ENCODE peak calls at places on chromosomes 16 and 17, in ten cellular contexts. E is breast epithelium; T is astrocyte of the spinal cord; V is effector memory CD4-positive, alpha-beta T cell; C is AG04449; J is lung; Y is skeletal muscle cell; P is A549; L is psoas muscle; I is uterus. Q is an unnamed sample.

GRCh38 chr17:41360291-41360995 is 9.2 kb downstream of the KRT33B start:
- DNase-seq in V (no peak), C (no peak), P (no peak), E (no peak), T (peak; percentile 17), L (no peak), I (no peak), Y (no peak), J (no peak), Q (no peak)

GRCh38 chr16:12531937-12532336 is 271.8 kb downstream of the CPPED1 start:
- DNase-seq in T (no peak), Y (no peak), L (peak; percentile 2), E (no peak), P (no peak), J (no peak), C (no peak), V (no peak), I (no peak), Q (no peak)

GRCh38 chr17:17822189-17822978 is 14.4 kb downstream of the SREBF1 start:
- DNase-seq in P (no peak), I (peak; percentile 60), V (no peak), L (peak; percentile 92), E (peak; percentile 69), C (no peak), J (peak; percentile 65), Y (no peak), T (peak; percentile 91), Q (peak; percentile 93)

GRCh38 chr16:69126221-69126620 is 6.2 kb downstream of the CHTF8 start:
- DNase-seq in I (no peak), E (no peak), V (no peak), Y (no peak), C (no peak), P (no peak), T (no peak), L (no peak), J (no peak), Q (no peak)

GRCh38 chr16:19746561-19746960 is 28.5 kb downstream of the IQCK start:
- DNase-seq in P (no peak), I (no peak), L (no peak), J (no peak), T (no peak), Y (no peak), V (no peak), C (no peak), E (no peak), Q (no peak)

GRCh38 chr17:77229786-77230435 is 89.1 kb downstream of the SEC14L1 start:
- DNase-seq in T (no peak), C (no peak), P (no peak), E (no peak), L (no peak), Y (no peak), V (no peak), J (no peak), I (no peak), Q (no peak)

GRCh38 chr17:42027961-42028790 is 8.3 kb downstream of the NKIRAS2 start:
- DNase-seq in T (no peak), I (no peak), P (peak; percentile 70), V (no peak), L (no peak), C (no peak), Y (no peak), E (no peak), J (no peak), Q (no peak)

GRCh38 chr17:43722921-43723665 is 35.5 kb downstream of the SOST start:
- DNase-seq in P (no peak), Y (no peak), T (no peak), E (no peak), I (no peak), V (no peak), L (no peak), J (no peak), C (no peak), Q (no peak)

GRCh38 chr17:50867856-50868438 is 1.8 kb upstream of the TOB1 start:
- DNase-seq in V (no peak), P (no peak), I (no peak), J (no peak), T (no peak), C (no peak), L (no peak), Y (no peak), E (no peak), Q (no peak)

GRCh38 chr17:50866950-50867855 is 1.0 kb upstream of the TOB1 start:
- DNase-seq in I (peak; percentile 94), Y (peak; percentile 73), P (peak; percentile 99), V (peak; percentile 81), L (peak; percentile 95), C (peak; percentile 46), T (peak; percentile 95), E (peak; percentile 96), J (peak; percentile 97), Q (peak; percentile 96)

GRCh38 chr17:50866261-50866949 is at the start of gene TOB1:
- DNase-seq in J (peak; percentile 98), Y (peak; percentile 90), E (peak; percentile 99), L (peak; percentile 99), C (peak; percentile 72), T (peak; percentile 97), I (peak; percentile 97), V (peak; percentile 94), P (peak; percentile 90), Q (peak; percentile 80)

GRCh38 chr17:50865868-50866260 is 290 bp downstream of the TOB1 start:
- DNase-seq in Y (no peak), I (no peak), V (no peak), E (no peak), J (no peak), P (no peak), C (no peak), T (no peak), L (no peak), Q (no peak)

DNA sequence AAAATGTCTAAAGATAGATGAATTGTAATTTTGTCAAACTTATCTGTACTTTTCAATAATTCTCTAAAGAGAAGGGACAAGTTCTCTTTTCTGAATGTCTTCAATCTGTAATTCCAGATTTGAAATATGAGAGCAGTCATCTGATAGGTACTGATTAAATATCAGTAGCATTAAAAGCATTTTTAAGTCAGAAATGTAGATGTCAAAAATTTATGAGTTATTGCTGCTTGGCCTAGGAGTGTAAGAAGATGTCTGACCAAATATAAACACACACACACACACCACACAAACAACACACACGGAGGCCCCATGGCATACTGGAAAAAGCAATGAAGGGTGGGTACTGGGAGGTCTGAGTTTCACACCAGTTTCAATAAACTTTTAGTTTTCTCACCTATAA is 2.4 kb upstream of the TOB1 start:
- DNase-seq in I (no peak), E (no peak), P (no peak), V (no peak), J (no peak), Y (no peak), C (no peak), T (no peak), L (no peak), Q (no peak)
- H3K4me3 ChIP-seq in I (no peak overlapping the region), E (peak overlapping the region; percentile 98), P (peak overlapping the region; percentile 92), V (no peak overlapping the region), J (no peak overlapping the region), Y (no peak overlapping the region), C (no peak overlapping the region), T (no peak overlapping the region), L (peak overlapping the region; percentile 90), Q (peak overlapping the region; percentile 55)

DNA sequence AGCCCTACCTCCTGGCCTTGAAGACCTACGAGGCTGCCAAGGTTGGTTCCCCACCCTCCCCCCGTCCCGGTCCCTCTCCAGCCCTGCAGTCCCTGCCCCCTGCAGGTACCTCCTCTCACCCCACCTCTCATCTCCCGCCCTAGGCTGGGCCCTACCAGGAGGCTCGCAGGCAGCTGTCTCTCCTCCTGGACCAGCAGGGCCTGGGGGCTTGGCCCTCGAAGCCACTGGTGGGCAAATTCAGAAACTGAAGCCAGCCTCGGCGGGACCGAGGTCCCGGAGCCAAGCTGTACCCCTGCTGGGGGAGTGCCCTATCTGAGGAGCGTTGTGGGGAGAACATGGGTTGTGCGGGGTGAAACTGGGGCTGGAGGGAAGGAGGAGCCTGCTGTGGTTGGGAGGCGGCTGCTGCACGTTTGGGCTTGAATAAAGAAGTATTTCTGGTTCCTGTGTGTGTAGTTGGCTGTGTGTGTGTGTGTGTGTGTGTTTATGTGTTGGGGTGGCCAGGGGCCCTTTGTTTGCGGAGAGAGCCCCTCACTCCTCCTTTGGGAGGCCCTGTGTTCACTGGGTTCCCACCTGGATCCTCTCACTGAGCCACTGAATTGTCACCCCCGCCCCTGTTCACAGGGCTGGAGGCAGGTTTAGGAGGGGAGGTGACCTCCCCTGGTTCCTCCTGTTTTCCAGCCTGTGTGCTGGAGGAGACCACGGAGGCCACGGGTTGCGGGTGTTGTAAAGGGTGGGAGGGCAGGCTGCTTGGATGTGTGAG is 6.0 kb downstream of the ADAD2 start:
- DNase-seq in T (no peak), Y (no peak), P (no peak), L (no peak), J (no peak), V (no peak), I (no peak), C (no peak), E (no peak), Q (no peak)
- H3K4me3 ChIP-seq in T (no peak overlapping the region), Y (no peak overlapping the region), P (no peak overlapping the region), L (no peak overlapping the region), J (no peak overlapping the region), V (no peak overlapping the region), I (no peak overlapping the region), C (no peak overlapping the region), E (peak overlapping the region; percentile 50), Q (no peak overlapping the region)

GRCh38 chr16:21650517-21650916 is 1.9 kb downstream of the IGSF6 start:
- DNase-seq in P (no peak), J (no peak), Y (no peak), T (no peak), I (no peak), V (no peak), C (no peak), E (no peak), L (no peak), Q (no peak)

GRCh38 chr16:21653571-21653970 is 1.2 kb upstream of the IGSF6 start:
- DNase-seq in I (no peak), T (no peak), P (no peak), C (no peak), V (no peak), E (no peak), L (no peak), Y (no peak), J (no peak), Q (no peak)

GRCh38 chr16:21654881-21655280 is 2.5 kb upstream of the IGSF6 start:
- DNase-seq in I (no peak), E (no peak), C (no peak), J (no peak), L (no peak), Y (no peak), V (no peak), P (no peak), T (no peak), Q (no peak)

GRCh38 chr16:21649196-21649595 is 3.2 kb downstream of the IGSF6 start:
- DNase-seq in P (no peak), C (no peak), T (no peak), V (no peak), E (no peak), J (no peak), Y (no peak), L (no peak), I (no peak), Q (no peak)

GRCh38 chr16:21652451-21652850 is at the start of gene IGSF6:
- DNase-seq in Y (no peak), I (no peak), J (peak; percentile 35), C (no peak), P (no peak), E (no peak), L (no peak), T (no peak), V (no peak), Q (no peak)
- H3K4me3 ChIP-seq in Y (no peak within 1 kb of the TSS), I (no peak within 1 kb of the TSS), J (no peak within 1 kb of the TSS), C (no peak within 1 kb of the TSS), P (no peak within 1 kb of the TSS), E (no peak within 1 kb of the TSS), L (peak within 1 kb of the TSS; percentile 27), T (no peak within 1 kb of the TSS), V (no peak within 1 kb of the TSS), Q (no peak within 1 kb of the TSS)

GRCh38 chr17:61672140-61672539 is 81.1 kb upstream of the NACA2 start:
- DNase-seq in C (no peak), P (no peak), V (no peak), E (no peak), L (no peak), Y (no peak), T (no peak), I (no peak), J (no peak), Q (no peak)
- H3K4me3 ChIP-seq in C (no peak overlapping the region), P (no peak overlapping the region), V (no peak overlapping the region), E (no peak overlapping the region), L (no peak overlapping the region), Y (no peak overlapping the region), T (no peak overlapping the region), I (no peak overlapping the region), J (no peak overlapping the region), Q (no peak overlapping the region)

Q was measured in HFF-Myc.